ENCODE peak calls at places on chromosomes 7 and 10, in seven cellular contexts. T, L, F, N, R, H and I are unnamed samples.
A peak's percentile ranks its signal among the peaks of the same experiment; 100 is the strongest.

GRCh38 chr10:93199221-93199681 is 125.6 kb downstream of the CYP26A1 start:
- DNase-seq in T (peak; percentile 76), F (no peak), R (no peak), H (peak; percentile 6), L (peak; percentile 83), N (no peak), I (peak; percentile 51)

GRCh38 chr7:147432068-147432467 is 1158.5 kb upstream of the C7orf33 start:
- DNase-seq in N (no peak), F (no peak), H (no peak), T (no peak), R (peak; percentile 61), L (peak; percentile 48), I (no peak)

GRCh38 chr10:73850863-73851461 is 23.4 kb downstream of the CAMK2G start:
- DNase-seq in H (no peak), L (peak; percentile 98), T (peak; percentile 86), R (peak; percentile 52), F (no peak), N (no peak), I (no peak)

GRCh38 chr7:31051598-31052503 is at the start of gene ADCYAP1R1:
- DNase-seq in T (no peak), H (no peak), L (no peak), F (peak; percentile 34), N (no peak), R (peak; percentile 99), I (peak; percentile 45)

GRCh38 chr10:78921906-78922305 is 146.9 kb upstream of the ZMIZ1 start:
- DNase-seq in N (no peak), R (no peak), H (no peak), L (no peak), F (no peak), T (peak; percentile 23), I (no peak)

GRCh38 chr10:52197098-52197497 is 117.0 kb upstream of the DKK1 start:
- DNase-seq in T (no peak), H (no peak), N (no peak), R (no peak), L (no peak), F (no peak), I (no peak)

GRCh38 chr7:75650671-75651070 is 88.1 kb downstream of the HIP1 start:
- DNase-seq in N (no peak), L (no peak), H (no peak), T (peak; percentile 69), R (peak; percentile 57), F (no peak), I (no peak)

GRCh38 chr7:105278565-105278964 is 110.2 kb downstream of the SRPK2 start:
- DNase-seq in L (no peak), R (no peak), F (no peak), H (no peak), T (no peak), N (no peak), I (no peak)

GRCh38 chr7:116218051-116218645 is 7.8 kb downstream of the TES start:
- DNase-seq in L (no peak), F (no peak), H (peak; percentile 73), R (peak; percentile 58), T (no peak), N (no peak), I (no peak)

GRCh38 chr10:114925675-114926204 is 12.3 kb upstream of the TRUB1 start:
- DNase-seq in F (peak; percentile 33), T (no peak), N (no peak), H (peak; percentile 31), R (no peak), L (peak; percentile 29), I (no peak)

GRCh38 chr10:122054046-122055025 is 65.4 kb downstream of the TACC2 start:
- DNase-seq in N (no peak), R (no peak), L (peak; percentile 39), H (no peak), T (peak; percentile 76), F (no peak), I (no peak)

GRCh38 chr10:95941115-95941514 is 33.3 kb downstream of the CC2D2B start:
- DNase-seq in L (no peak), H (no peak), N (no peak), F (no peak), R (no peak), T (no peak), I (no peak)

GRCh38 chr7:133727476-133728214 is 399.5 kb upstream of the LRGUK start:
- DNase-seq in N (no peak), H (no peak), F (no peak), L (no peak), R (no peak), T (no peak), I (no peak)

GRCh38 chr10:124236818-124237217 is 143.4 kb upstream of the CHST15 start:
- DNase-seq in R (no peak), N (no peak), T (no peak), F (no peak), H (no peak), L (no peak), I (no peak)

GRCh38 chr7:36526720-36527548 is 137.3 kb downstream of the ANLN start:
- DNase-seq in T (no peak), H (peak; percentile 88), N (no peak), R (no peak), L (peak; percentile 40), F (peak; percentile 18), I (no peak)

GRCh38 chr10:10519674-10520073 is 498.0 kb upstream of the CELF2 start:
- DNase-seq in T (no peak), R (no peak), N (no peak), H (no peak), L (no peak), F (no peak), I (no peak)

GRCh38 chr10:110138197-110138812 is 69.1 kb upstream of the MXI1 start:
- DNase-seq in N (no peak), T (no peak), L (peak; percentile 67), F (peak; percentile 59), R (peak; percentile 50), H (peak; percentile 45), I (no peak)

GRCh38 chr10:13776861-13777301 is 190.1 kb downstream of the PRPF18 start:
- DNase-seq in N (no peak), L (peak; percentile 81), F (peak; percentile 37), H (peak; percentile 61), R (no peak), T (no peak), I (no peak)

DNA sequence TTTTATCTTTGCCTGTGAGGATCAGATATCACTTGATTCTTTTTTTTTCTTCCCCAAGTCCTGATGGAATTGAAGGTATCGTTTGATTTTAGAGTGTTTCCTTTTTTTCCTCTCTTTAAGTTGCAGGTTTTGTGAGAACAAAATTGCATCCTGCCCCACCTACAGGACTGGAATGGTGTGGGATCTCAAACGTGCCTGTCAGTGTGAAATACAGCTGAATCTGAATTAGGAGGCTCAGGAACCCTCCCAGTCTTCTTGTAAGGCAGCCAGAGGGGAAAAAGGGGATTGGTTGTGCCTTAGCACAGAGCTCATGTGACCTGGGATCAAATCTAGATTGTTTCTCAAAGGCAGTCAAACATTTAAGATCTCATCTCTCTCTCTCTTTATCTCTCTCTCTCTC is 32.7 kb upstream of the KLHL7 start:
- DNase-seq in L (no peak), F (no peak), R (no peak), N (no peak), H (no peak), T (no peak), I (no peak)
- TF ChIP-seq CTCF in L (peak; percentile 12), F (no peak), R (no peak), N (peak; percentile 26), H (peak; percentile 10), T (no peak), I (no peak)

DNA sequence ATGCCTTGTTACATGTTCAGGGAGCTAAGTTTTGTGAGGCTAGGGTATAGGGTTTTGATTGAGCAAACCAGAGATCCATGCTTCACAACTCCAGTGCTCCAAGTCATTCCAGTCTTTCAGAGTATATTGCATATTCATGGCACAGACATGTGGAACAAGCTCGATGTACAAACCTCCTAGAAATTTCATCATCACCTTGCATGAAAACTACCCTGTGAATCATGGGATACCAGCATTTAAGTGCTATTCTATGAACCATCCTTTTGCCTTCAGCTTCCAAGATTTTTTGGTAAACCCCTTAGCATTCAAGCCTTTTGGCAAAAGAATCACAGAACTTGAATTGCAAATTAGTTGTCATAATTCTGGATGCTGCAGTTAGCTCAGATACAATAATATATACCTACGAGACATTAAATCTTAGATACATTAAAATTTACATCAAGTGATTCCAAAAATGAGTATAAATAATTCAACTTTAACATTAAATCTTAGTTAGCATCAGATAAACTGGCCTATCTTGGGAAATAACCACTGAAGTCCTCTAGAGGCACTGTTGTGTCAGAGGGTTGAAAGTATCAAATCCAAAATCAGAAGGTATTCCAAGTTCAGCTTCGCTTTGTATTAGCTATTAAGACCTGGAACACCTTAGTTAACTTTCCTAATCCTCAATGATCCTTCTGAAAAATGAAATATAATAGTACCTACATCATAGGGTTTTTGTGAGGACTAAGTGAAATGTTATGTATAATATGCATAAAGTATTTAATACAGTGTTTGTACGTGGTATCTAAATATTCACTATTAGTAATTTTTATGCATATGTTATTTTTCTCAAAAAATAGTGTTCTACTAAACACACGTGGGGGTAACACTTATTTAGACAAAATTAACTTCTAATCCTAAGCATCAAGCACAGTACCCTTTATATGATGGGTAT is 55.5 kb upstream of the CABCOCO1 start:
- DNase-seq in L (peak; percentile 43), H (no peak), N (no peak), R (no peak), T (no peak), F (no peak), I (no peak)
- TF ChIP-seq CTCF in L (peak; percentile 58), H (peak; percentile 64), N (peak; percentile 77), R (peak; percentile 62), T (peak; percentile 55), F (no peak), I (peak; percentile 42)

GRCh38 chr10:83961620-83962019 is 177.7 kb upstream of the GHITM start:
- DNase-seq in F (no peak), L (no peak), R (peak; percentile 37), T (no peak), H (no peak), N (no peak), I (no peak)
- TF ChIP-seq CTCF in F (no peak), L (no peak), R (no peak), T (no peak), H (no peak), N (peak; percentile 42), I (no peak)

GRCh38 chr7:94590526-94591162 is 65.3 kb downstream of the SGCE start:
- DNase-seq in F (peak; percentile 2), R (peak; percentile 8), N (no peak), H (no peak), L (no peak), T (no peak), I (no peak)

GRCh38 chr7:94600267-94600666 is 55.7 kb downstream of the SGCE start:
- DNase-seq in N (no peak), H (no peak), L (no peak), T (no peak), R (no peak), F (no peak), I (no peak)

GRCh38 chr7:94595717-94596116 is 60.2 kb downstream of the SGCE start:
- DNase-seq in H (no peak), T (no peak), N (no peak), F (no peak), L (no peak), R (peak; percentile 25), I (no peak)

GRCh38 chr7:94591185-94591584 is 64.7 kb downstream of the SGCE start:
- DNase-seq in R (no peak), L (no peak), T (no peak), N (no peak), F (no peak), H (no peak), I (no peak)

DNA sequence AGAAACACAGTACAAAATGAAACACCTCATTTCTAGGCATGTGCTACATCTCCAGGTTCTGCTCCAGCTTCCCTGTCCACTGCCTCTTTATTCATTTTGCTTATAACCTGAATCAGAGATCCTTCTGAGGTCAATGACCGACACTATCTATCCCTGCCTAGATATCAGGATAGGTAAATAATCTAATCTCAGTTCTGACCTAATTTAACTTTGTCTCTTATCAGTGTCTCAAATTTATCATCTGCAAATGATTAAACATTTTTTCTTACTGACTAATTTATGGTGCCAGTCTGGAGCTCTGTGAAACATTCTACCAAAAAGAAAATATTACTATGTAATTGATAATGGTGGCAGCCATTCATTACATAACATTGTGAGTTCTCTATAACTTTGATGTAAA is 61.1 kb downstream of the SGCE start:
- DNase-seq in H (no peak), R (peak; percentile 5), T (no peak), N (no peak), F (no peak), L (no peak), I (no peak)
- TF ChIP-seq CTCF in H (no peak), R (no peak), T (no peak), N (no peak), F (no peak), L (no peak), I (no peak)